ENCODE peak calls at places on chromosomes 7 and 10, in five cellular contexts. One of them, this sample, is unnamed. For H3K4me1, the result is how much of the 10 kb centered on the place peaks cover.

GRCh38 chr7:115332691-115333090 is 410.8 kb downstream of the MDFIC start:
- DNase-seq in GM12878: no peak
- DNase-seq in naive thymus-derived CD4-positive, alpha-beta T cell: no peak
- DNase-seq in thoracic aorta: no peak
- DNase-seq in Karpas-422: no peak
- DNase-seq in this sample: no peak

GRCh38 chr7:71457021-71457420 is 325.1 kb downstream of the GALNT17 start:
- DNase-seq in Karpas-422: no peak
- DNase-seq in naive thymus-derived CD4-positive, alpha-beta T cell: no peak
- DNase-seq in thoracic aorta: no peak
- DNase-seq in GM12878: no peak
- DNase-seq in this sample: no peak

GRCh38 chr10:44878704-44879530 is 32.2 kb upstream of the TMEM72 start:
- DNase-seq in thoracic aorta: peak
- DNase-seq in Karpas-422: no peak
- DNase-seq in GM12878: no peak
- DNase-seq in naive thymus-derived CD4-positive, alpha-beta T cell: peak
- DNase-seq in this sample: peak

GRCh38 chr10:101512741-101513140 is 75.3 kb downstream of the POLL start:
- DNase-seq in thoracic aorta: no peak
- DNase-seq in naive thymus-derived CD4-positive, alpha-beta T cell: no peak
- DNase-seq in Karpas-422: no peak
- DNase-seq in GM12878: no peak
- DNase-seq in this sample: no peak

GRCh38 chr7:3043544-3044395 is at the start of gene CARD11:
- DNase-seq in GM12878: no peak
- DNase-seq in Karpas-422: peak
- DNase-seq in thoracic aorta: no peak
- DNase-seq in naive thymus-derived CD4-positive, alpha-beta T cell: peak
- DNase-seq in this sample: peak

GRCh38 chr7:19377611-19378339 is 232.6 kb upstream of the FERD3L start:
- DNase-seq in Karpas-422: no peak
- DNase-seq in naive thymus-derived CD4-positive, alpha-beta T cell: no peak
- DNase-seq in GM12878: no peak
- DNase-seq in thoracic aorta: no peak
- DNase-seq in this sample: no peak

GRCh38 chr10:77949167-77949566 is 22.6 kb upstream of the DLG5 start:
- DNase-seq in naive thymus-derived CD4-positive, alpha-beta T cell: no peak
- DNase-seq in Karpas-422: no peak
- DNase-seq in GM12878: no peak
- DNase-seq in thoracic aorta: no peak
- DNase-seq in this sample: no peak

GRCh38 chr10:120727001-120727400 is 124.2 kb upstream of the WDR11 start:
- DNase-seq in GM12878: no peak
- DNase-seq in naive thymus-derived CD4-positive, alpha-beta T cell: no peak
- DNase-seq in Karpas-422: no peak
- DNase-seq in thoracic aorta: no peak
- DNase-seq in this sample: no peak

GRCh38 chr7:135486258-135486657 is 23.6 kb downstream of the CNOT4 start:
- DNase-seq in thoracic aorta: no peak
- DNase-seq in naive thymus-derived CD4-positive, alpha-beta T cell: no peak
- DNase-seq in GM12878: no peak
- DNase-seq in Karpas-422: no peak
- DNase-seq in this sample: no peak

GRCh38 chr7:123535517-123535916 is 1.1 kb upstream of the IQUB start:
- DNase-seq in Karpas-422: no peak
- DNase-seq in naive thymus-derived CD4-positive, alpha-beta T cell: no peak
- DNase-seq in GM12878: no peak
- DNase-seq in thoracic aorta: no peak
- DNase-seq in this sample: no peak

GRCh38 chr7:70695804-70696104 is 436.2 kb upstream of the GALNT17 start:
- DNase-seq in thoracic aorta: no peak
- DNase-seq in Karpas-422: peak
- DNase-seq in GM12878: no peak
- DNase-seq in naive thymus-derived CD4-positive, alpha-beta T cell: no peak
- DNase-seq in this sample: no peak

GRCh38 chr10:44264244-44264643 is 120.7 kb downstream of the CXCL12 start:
- DNase-seq in naive thymus-derived CD4-positive, alpha-beta T cell: no peak
- DNase-seq in thoracic aorta: no peak
- DNase-seq in Karpas-422: no peak
- DNase-seq in GM12878: peak
- DNase-seq in this sample: no peak

GRCh38 chr10:112335104-112335840 is 38.6 kb upstream of the ACSL5 start:
- DNase-seq in naive thymus-derived CD4-positive, alpha-beta T cell: no peak
- DNase-seq in Karpas-422: peak
- DNase-seq in GM12878: no peak
- DNase-seq in thoracic aorta: no peak
- DNase-seq in this sample: no peak

GRCh38 chr7:151175047-151175792 is 7.7 kb upstream of the GBX1 start:
- DNase-seq in naive thymus-derived CD4-positive, alpha-beta T cell: no peak
- DNase-seq in Karpas-422: no peak
- DNase-seq in thoracic aorta: no peak
- DNase-seq in GM12878: no peak
- DNase-seq in this sample: no peak

GRCh38 chr10:60203993-60204618 is 185.6 kb downstream of the ANK3 start:
- DNase-seq in GM12878: no peak
- DNase-seq in thoracic aorta: no peak
- DNase-seq in Karpas-422: peak
- DNase-seq in naive thymus-derived CD4-positive, alpha-beta T cell: no peak
- DNase-seq in this sample: no peak

GRCh38 chr7:96204601-96205000 is 117.3 kb downstream of the SLC25A13 start:
- DNase-seq in thoracic aorta: no peak
- DNase-seq in Karpas-422: no peak
- DNase-seq in GM12878: no peak
- DNase-seq in naive thymus-derived CD4-positive, alpha-beta T cell: no peak
- DNase-seq in this sample: no peak

GRCh38 chr10:27536437-27536836 is 32.3 kb downstream of the RAB18 start:
- DNase-seq in naive thymus-derived CD4-positive, alpha-beta T cell: no peak
- DNase-seq in Karpas-422: no peak
- DNase-seq in GM12878: no peak
- DNase-seq in thoracic aorta: no peak
- DNase-seq in this sample: no peak

GRCh38 chr10:4686644-4686996 is 139.4 kb upstream of the AKR1E2 start:
- DNase-seq in GM12878: no peak
- DNase-seq in thoracic aorta: no peak
- DNase-seq in naive thymus-derived CD4-positive, alpha-beta T cell: no peak
- DNase-seq in Karpas-422: no peak
- DNase-seq in this sample: no peak

GRCh38 chr7:69635572-69636190 is 37.4 kb downstream of the AUTS2 start:
- DNase-seq in naive thymus-derived CD4-positive, alpha-beta T cell: no peak
- DNase-seq in thoracic aorta: no peak
- DNase-seq in Karpas-422: no peak
- DNase-seq in GM12878: no peak
- DNase-seq in this sample: no peak

GRCh38 chr7:100567751-100568175 is 5.9 kb downstream of the SAP25 start:
- DNase-seq in thoracic aorta: no peak
- DNase-seq in naive thymus-derived CD4-positive, alpha-beta T cell: no peak
- DNase-seq in GM12878: no peak
- DNase-seq in Karpas-422: peak
- DNase-seq in this sample: no peak

GRCh38 chr7:107660381-107661080 is at the start of gene SLC26A4:
- DNase-seq in thoracic aorta: no peak
- DNase-seq in Karpas-422: peak
- DNase-seq in naive thymus-derived CD4-positive, alpha-beta T cell: no peak
- DNase-seq in GM12878: no peak
- DNase-seq in this sample: no peak

GRCh38 chr10:88851706-88852105 is at the start of gene ANKRD22:
- DNase-seq in GM12878: no peak
- DNase-seq in Karpas-422: no peak
- DNase-seq in thoracic aorta: no peak
- DNase-seq in naive thymus-derived CD4-positive, alpha-beta T cell: no peak
- DNase-seq in this sample: no peak

GRCh38 chr10:17203416-17203815 is 1.9 kb upstream of the TRDMT1 start:
- DNase-seq in GM12878: no peak
- DNase-seq in naive thymus-derived CD4-positive, alpha-beta T cell: no peak
- DNase-seq in Karpas-422: no peak
- DNase-seq in thoracic aorta: no peak
- DNase-seq in this sample: no peak

GRCh38 chr10:6008497-6009142 is 31.3 kb upstream of the IL15RA start:
- DNase-seq in naive thymus-derived CD4-positive, alpha-beta T cell: no peak
- DNase-seq in thoracic aorta: no peak
- DNase-seq in GM12878: no peak
- DNase-seq in Karpas-422: no peak
- DNase-seq in this sample: no peak

GRCh38 chr10:1217237-1217587 is 161.0 kb downstream of the WDR37 start:
- DNase-seq in GM12878: no peak
- DNase-seq in Karpas-422: no peak
- DNase-seq in thoracic aorta: no peak
- DNase-seq in naive thymus-derived CD4-positive, alpha-beta T cell: no peak
- DNase-seq in this sample: no peak

GRCh38 chr7:155844019-155844453 is 31.8 kb upstream of the SHH start:
- DNase-seq in Karpas-422: no peak
- DNase-seq in thoracic aorta: no peak
- DNase-seq in naive thymus-derived CD4-positive, alpha-beta T cell: no peak
- DNase-seq in GM12878: no peak
- DNase-seq in this sample: no peak

GRCh38 chr7:47186316-47186715 is 395.6 kb downstream of the TNS3 start:
- DNase-seq in Karpas-422: peak
- DNase-seq in naive thymus-derived CD4-positive, alpha-beta T cell: no peak
- DNase-seq in thoracic aorta: no peak
- DNase-seq in GM12878: peak
- DNase-seq in this sample: no peak

GRCh38 chr10:3172081-3172445 is 519 bp downstream of the PITRM1 start:
- DNase-seq in Karpas-422: no peak
- DNase-seq in GM12878: no peak
- DNase-seq in naive thymus-derived CD4-positive, alpha-beta T cell: no peak
- DNase-seq in thoracic aorta: no peak
- DNase-seq in this sample: no peak

GRCh38 chr10:80146918-80147317 is 14.4 kb downstream of the PLAC9 start:
- DNase-seq in thoracic aorta: no peak
- DNase-seq in Karpas-422: no peak
- DNase-seq in GM12878: no peak
- DNase-seq in naive thymus-derived CD4-positive, alpha-beta T cell: no peak
- DNase-seq in this sample: no peak

GRCh38 chr10:80141696-80142460 is 9.3 kb downstream of the PLAC9 start:
- DNase-seq in naive thymus-derived CD4-positive, alpha-beta T cell: no peak
- DNase-seq in GM12878: no peak
- DNase-seq in thoracic aorta: no peak
- DNase-seq in Karpas-422: no peak
- DNase-seq in this sample: no peak

GRCh38 chr10:80148166-80148805 is 15.8 kb downstream of the PLAC9 start:
- DNase-seq in thoracic aorta: no peak
- DNase-seq in naive thymus-derived CD4-positive, alpha-beta T cell: no peak
- DNase-seq in Karpas-422: no peak
- DNase-seq in GM12878: no peak
- DNase-seq in this sample: no peak

GRCh38 chr10:80149123-80149522 is 16.6 kb downstream of the PLAC9 start:
- DNase-seq in GM12878: no peak
- DNase-seq in thoracic aorta: no peak
- DNase-seq in Karpas-422: no peak
- DNase-seq in naive thymus-derived CD4-positive, alpha-beta T cell: no peak
- DNase-seq in this sample: no peak

GRCh38 chr10:80144302-80145131 is 12.0 kb downstream of the PLAC9 start:
- DNase-seq in GM12878: no peak
- DNase-seq in Karpas-422: peak
- DNase-seq in naive thymus-derived CD4-positive, alpha-beta T cell: no peak
- DNase-seq in thoracic aorta: no peak
- DNase-seq in this sample: no peak
- H3K4me3 ChIP-seq in GM12878: no peak
- H3K4me3 ChIP-seq in Karpas-422: no peak
- H3K4me3 ChIP-seq in naive thymus-derived CD4-positive, alpha-beta T cell: peak
- H3K4me3 ChIP-seq in thoracic aorta: peak
- H3K4me3 ChIP-seq in this sample: peak

GRCh38 chr7:4132221-4132620 is 549.9 kb upstream of the FOXK1 start:
- DNase-seq in GM12878: no peak
- DNase-seq in Karpas-422: no peak
- DNase-seq in thoracic aorta: no peak
- DNase-seq in naive thymus-derived CD4-positive, alpha-beta T cell: no peak
- DNase-seq in this sample: no peak

GRCh38 chr7:4136036-4136435 is 546.1 kb upstream of the FOXK1 start:
- DNase-seq in naive thymus-derived CD4-positive, alpha-beta T cell: no peak
- DNase-seq in Karpas-422: no peak
- DNase-seq in thoracic aorta: no peak
- DNase-seq in GM12878: no peak
- DNase-seq in this sample: no peak

GRCh38 chr7:4134204-4134603 is 547.9 kb upstream of the FOXK1 start:
- DNase-seq in GM12878: no peak
- DNase-seq in Karpas-422: no peak
- DNase-seq in thoracic aorta: no peak
- DNase-seq in naive thymus-derived CD4-positive, alpha-beta T cell: no peak
- DNase-seq in this sample: no peak

GRCh38 chr7:4134631-4135030 is 547.5 kb upstream of the FOXK1 start:
- DNase-seq in naive thymus-derived CD4-positive, alpha-beta T cell: no peak
- DNase-seq in GM12878: no peak
- DNase-seq in thoracic aorta: no peak
- DNase-seq in Karpas-422: no peak
- DNase-seq in this sample: no peak

GRCh38 chr7:4133491-4134044 is 548.5 kb upstream of the FOXK1 start:
- DNase-seq in naive thymus-derived CD4-positive, alpha-beta T cell: no peak
- DNase-seq in Karpas-422: no peak
- DNase-seq in GM12878: no peak
- DNase-seq in thoracic aorta: no peak
- DNase-seq in this sample: no peak
- H3K27ac ChIP-seq in naive thymus-derived CD4-positive, alpha-beta T cell: no peak
- H3K27ac ChIP-seq in Karpas-422: no peak
- H3K27ac ChIP-seq in GM12878: no peak
- H3K27ac ChIP-seq in thoracic aorta: no peak
- H3K27ac ChIP-seq in this sample: no peak

GRCh38 chr7:116355423-116355765 is 144.1 kb upstream of the CAV2 start:
- DNase-seq in GM12878: no peak
- DNase-seq in thoracic aorta: no peak
- DNase-seq in naive thymus-derived CD4-positive, alpha-beta T cell: no peak
- DNase-seq in Karpas-422: no peak
- DNase-seq in this sample: no peak
- H3K4me1 ChIP-seq in GM12878: under half
- H3K4me1 ChIP-seq in thoracic aorta: half or more
- H3K4me1 ChIP-seq in naive thymus-derived CD4-positive, alpha-beta T cell: under half
- H3K4me1 ChIP-seq in Karpas-422: under half
- H3K4me1 ChIP-seq in this sample: under half

DNA sequence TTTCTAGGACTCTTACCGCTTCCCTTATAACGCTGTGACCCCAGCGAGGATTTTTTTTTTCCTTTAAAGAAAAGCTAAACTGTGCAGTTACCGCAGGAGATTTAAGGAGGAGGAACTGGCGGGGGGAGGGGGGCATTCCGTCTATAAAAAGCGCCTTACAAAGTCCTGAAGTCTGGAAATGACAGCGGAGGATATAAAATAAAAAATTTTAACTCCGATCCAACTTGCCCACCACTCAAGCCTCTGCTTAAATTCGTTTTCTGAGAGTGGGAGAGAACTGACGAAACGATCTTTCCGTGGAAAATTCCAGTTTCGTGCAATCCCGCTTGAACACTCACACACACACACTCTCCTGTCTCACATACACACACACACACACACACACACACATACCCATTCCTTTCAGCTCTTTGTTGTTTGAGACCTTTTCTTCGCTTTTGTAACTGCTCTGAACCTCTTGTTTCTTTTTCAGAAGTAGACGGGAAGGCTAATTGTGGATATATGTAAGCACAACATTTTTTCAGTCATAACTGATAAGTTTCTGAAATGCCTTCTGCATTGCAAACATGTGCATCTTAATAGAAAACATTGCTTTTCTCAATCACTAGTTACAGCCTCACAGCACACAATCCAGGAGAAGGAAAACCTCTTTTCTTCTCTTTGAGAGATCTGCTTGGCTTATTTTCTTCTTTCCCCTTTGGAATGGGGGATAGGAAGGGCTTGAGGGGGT is 748 bp downstream of the HPSE2 start:
- DNase-seq in thoracic aorta: no peak
- DNase-seq in Karpas-422: no peak
- DNase-seq in GM12878: no peak
- DNase-seq in naive thymus-derived CD4-positive, alpha-beta T cell: no peak
- DNase-seq in this sample: no peak
- H3K4me3 ChIP-seq in thoracic aorta: peak
- H3K4me3 ChIP-seq in Karpas-422: no peak
- H3K4me3 ChIP-seq in GM12878: no peak
- H3K4me3 ChIP-seq in naive thymus-derived CD4-positive, alpha-beta T cell: peak
- H3K4me3 ChIP-seq in this sample: no peak

This sample was measured in effector memory CD4-positive, alpha-beta T cell.